ENCODE peak calls at places on chromosomes 2 and 18, in ten cellular contexts. One of them, this sample, is unnamed.

GRCh38 chr18:49764032-49764431 is 49.3 kb downstream of the ACAA2 start:
- DNase-seq in heart left ventricle: no peak
- DNase-seq in HT1080: no peak
- DNase-seq in fibroblast of pulmonary artery: peak; percentile 68
- DNase-seq in NCI-H69: peak; percentile 22
- DNase-seq in NCI-H1417: no peak
- DNase-seq in NCI-H510A: no peak
- DNase-seq in LoVo: no peak
- DNase-seq in activated naive CD4-positive, alpha-beta T cell: no peak
- DNase-seq in activated CD4-positive, alpha-beta T cell treated with anti-CD3 and anti-CD28 coated beads for 24 hours: no peak
- DNase-seq in this sample: no peak

GRCh38 chr2:107635883-107636282 is 190.8 kb upstream of the RGPD4 start:
- DNase-seq in heart left ventricle: no peak
- DNase-seq in LoVo: no peak
- DNase-seq in HT1080: peak; percentile 89
- DNase-seq in NCI-H510A: no peak
- DNase-seq in activated naive CD4-positive, alpha-beta T cell: no peak
- DNase-seq in NCI-H1417: no peak
- DNase-seq in activated CD4-positive, alpha-beta T cell treated with anti-CD3 and anti-CD28 coated beads for 24 hours: no peak
- DNase-seq in NCI-H69: no peak
- DNase-seq in fibroblast of pulmonary artery: peak; percentile 64
- DNase-seq in this sample: no peak

GRCh38 chr18:56107821-56108485 is 520.0 kb upstream of the TCF4 start:
- DNase-seq in NCI-H510A: no peak
- DNase-seq in fibroblast of pulmonary artery: no peak
- DNase-seq in HT1080: no peak
- DNase-seq in activated naive CD4-positive, alpha-beta T cell: no peak
- DNase-seq in heart left ventricle: no peak
- DNase-seq in NCI-H1417: no peak
- DNase-seq in LoVo: no peak
- DNase-seq in NCI-H69: no peak
- DNase-seq in activated CD4-positive, alpha-beta T cell treated with anti-CD3 and anti-CD28 coated beads for 24 hours: no peak
- DNase-seq in this sample: no peak

GRCh38 chr2:26628561-26629345 is 12.4 kb downstream of the CIB4 start:
- DNase-seq in NCI-H1417: no peak
- DNase-seq in HT1080: no peak
- DNase-seq in activated naive CD4-positive, alpha-beta T cell: no peak
- DNase-seq in heart left ventricle: no peak
- DNase-seq in activated CD4-positive, alpha-beta T cell treated with anti-CD3 and anti-CD28 coated beads for 24 hours: no peak
- DNase-seq in fibroblast of pulmonary artery: no peak
- DNase-seq in NCI-H69: no peak
- DNase-seq in LoVo: no peak
- DNase-seq in NCI-H510A: no peak
- DNase-seq in this sample: no peak

GRCh38 chr2:220077488-220077887 is 450.1 kb downstream of the SLC4A3 start:
- DNase-seq in activated CD4-positive, alpha-beta T cell treated with anti-CD3 and anti-CD28 coated beads for 24 hours: no peak
- DNase-seq in NCI-H1417: no peak
- DNase-seq in HT1080: no peak
- DNase-seq in fibroblast of pulmonary artery: peak; percentile 76
- DNase-seq in NCI-H69: no peak
- DNase-seq in heart left ventricle: no peak
- DNase-seq in LoVo: no peak
- DNase-seq in NCI-H510A: no peak
- DNase-seq in activated naive CD4-positive, alpha-beta T cell: no peak
- DNase-seq in this sample: no peak

GRCh38 chr2:197309369-197310231 is 980 bp downstream of the ANKRD44 start:
- DNase-seq in LoVo: no peak
- DNase-seq in NCI-H510A: no peak
- DNase-seq in NCI-H1417: peak; percentile 54
- DNase-seq in HT1080: no peak
- DNase-seq in activated CD4-positive, alpha-beta T cell treated with anti-CD3 and anti-CD28 coated beads for 24 hours: no peak
- DNase-seq in activated naive CD4-positive, alpha-beta T cell: peak; percentile 35
- DNase-seq in heart left ventricle: no peak
- DNase-seq in fibroblast of pulmonary artery: no peak
- DNase-seq in NCI-H69: peak; percentile 35
- DNase-seq in this sample: peak; percentile 68

GRCh38 chr18:21912339-21913239 is 172.0 kb downstream of the MIB1 start:
- DNase-seq in NCI-H510A: no peak
- DNase-seq in activated CD4-positive, alpha-beta T cell treated with anti-CD3 and anti-CD28 coated beads for 24 hours: no peak
- DNase-seq in HT1080: no peak
- DNase-seq in activated naive CD4-positive, alpha-beta T cell: no peak
- DNase-seq in fibroblast of pulmonary artery: no peak
- DNase-seq in NCI-H69: peak; percentile 24
- DNase-seq in heart left ventricle: no peak
- DNase-seq in LoVo: no peak
- DNase-seq in NCI-H1417: no peak
- DNase-seq in this sample: no peak

GRCh38 chr2:226184940-226185575 is 614.6 kb downstream of the IRS1 start:
- DNase-seq in HT1080: no peak
- DNase-seq in NCI-H1417: no peak
- DNase-seq in NCI-H69: peak; percentile 87
- DNase-seq in fibroblast of pulmonary artery: peak; percentile 65
- DNase-seq in heart left ventricle: peak; percentile 23
- DNase-seq in NCI-H510A: no peak
- DNase-seq in activated CD4-positive, alpha-beta T cell treated with anti-CD3 and anti-CD28 coated beads for 24 hours: no peak
- DNase-seq in activated naive CD4-positive, alpha-beta T cell: no peak
- DNase-seq in LoVo: no peak
- DNase-seq in this sample: no peak

GRCh38 chr2:45643543-45644542 is 7.6 kb upstream of the PRKCE start:
- DNase-seq in heart left ventricle: peak; percentile 68
- DNase-seq in fibroblast of pulmonary artery: peak; percentile 55
- DNase-seq in HT1080: peak; percentile 61
- DNase-seq in NCI-H1417: peak; percentile 71
- DNase-seq in LoVo: peak; percentile 75
- DNase-seq in NCI-H510A: peak; percentile 16
- DNase-seq in activated CD4-positive, alpha-beta T cell treated with anti-CD3 and anti-CD28 coated beads for 24 hours: peak; percentile 67
- DNase-seq in activated naive CD4-positive, alpha-beta T cell: peak; percentile 69
- DNase-seq in NCI-H69: peak; percentile 54
- DNase-seq in this sample: peak; percentile 69

GRCh38 chr18:58856881-58857280 is 7.8 kb upstream of the ZNF532 start:
- DNase-seq in activated naive CD4-positive, alpha-beta T cell: no peak
- DNase-seq in NCI-H69: peak; percentile 49
- DNase-seq in LoVo: peak; percentile 9
- DNase-seq in NCI-H1417: no peak
- DNase-seq in HT1080: peak; percentile 82
- DNase-seq in activated CD4-positive, alpha-beta T cell treated with anti-CD3 and anti-CD28 coated beads for 24 hours: no peak
- DNase-seq in heart left ventricle: no peak
- DNase-seq in fibroblast of pulmonary artery: peak; percentile 65
- DNase-seq in NCI-H510A: no peak
- DNase-seq in this sample: no peak

GRCh38 chr2:102187191-102188150 is 648 bp downstream of the IL1RL2 start:
- DNase-seq in LoVo: no peak
- DNase-seq in NCI-H510A: no peak
- DNase-seq in activated naive CD4-positive, alpha-beta T cell: no peak
- DNase-seq in NCI-H1417: no peak
- DNase-seq in fibroblast of pulmonary artery: peak; percentile 57
- DNase-seq in activated CD4-positive, alpha-beta T cell treated with anti-CD3 and anti-CD28 coated beads for 24 hours: peak; percentile 26
- DNase-seq in HT1080: no peak
- DNase-seq in NCI-H69: no peak
- DNase-seq in heart left ventricle: peak; percentile 65
- DNase-seq in this sample: peak; percentile 87

GRCh38 chr2:147172493-147173185 is 672.2 kb upstream of the ACVR2A start:
- DNase-seq in LoVo: no peak
- DNase-seq in NCI-H510A: no peak
- DNase-seq in activated naive CD4-positive, alpha-beta T cell: no peak
- DNase-seq in NCI-H1417: no peak
- DNase-seq in activated CD4-positive, alpha-beta T cell treated with anti-CD3 and anti-CD28 coated beads for 24 hours: no peak
- DNase-seq in NCI-H69: no peak
- DNase-seq in fibroblast of pulmonary artery: no peak
- DNase-seq in heart left ventricle: no peak
- DNase-seq in HT1080: no peak
- DNase-seq in this sample: no peak

GRCh38 chr2:16389611-16390010 is 276.0 kb downstream of the CYRIA start:
- DNase-seq in heart left ventricle: no peak
- DNase-seq in NCI-H510A: no peak
- DNase-seq in LoVo: no peak
- DNase-seq in HT1080: no peak
- DNase-seq in NCI-H1417: no peak
- DNase-seq in NCI-H69: no peak
- DNase-seq in fibroblast of pulmonary artery: no peak
- DNase-seq in activated CD4-positive, alpha-beta T cell treated with anti-CD3 and anti-CD28 coated beads for 24 hours: no peak
- DNase-seq in activated naive CD4-positive, alpha-beta T cell: no peak
- DNase-seq in this sample: no peak

GRCh38 chr2:26559044-26559405 is 81.1 kb upstream of the OTOF start:
- DNase-seq in HT1080: no peak
- DNase-seq in NCI-H1417: no peak
- DNase-seq in heart left ventricle: no peak
- DNase-seq in fibroblast of pulmonary artery: no peak
- DNase-seq in NCI-H510A: no peak
- DNase-seq in activated CD4-positive, alpha-beta T cell treated with anti-CD3 and anti-CD28 coated beads for 24 hours: no peak
- DNase-seq in activated naive CD4-positive, alpha-beta T cell: no peak
- DNase-seq in LoVo: no peak
- DNase-seq in NCI-H69: no peak
- DNase-seq in this sample: no peak

GRCh38 chr18:711693-712400 is 583 bp downstream of the ENOSF1 start:
- DNase-seq in NCI-H510A: peak; percentile 19
- DNase-seq in HT1080: peak; percentile 40
- DNase-seq in activated naive CD4-positive, alpha-beta T cell: peak; percentile 36
- DNase-seq in LoVo: peak; percentile 71
- DNase-seq in NCI-H1417: peak; percentile 57
- DNase-seq in fibroblast of pulmonary artery: peak; percentile 96
- DNase-seq in NCI-H69: peak; percentile 90
- DNase-seq in activated CD4-positive, alpha-beta T cell treated with anti-CD3 and anti-CD28 coated beads for 24 hours: peak; percentile 40
- DNase-seq in heart left ventricle: peak; percentile 54
- DNase-seq in this sample: peak; percentile 81

GRCh38 chr2:54030814-54031213 is 60.0 kb upstream of the PSME4 start:
- DNase-seq in activated CD4-positive, alpha-beta T cell treated with anti-CD3 and anti-CD28 coated beads for 24 hours: no peak
- DNase-seq in HT1080: no peak
- DNase-seq in heart left ventricle: no peak
- DNase-seq in LoVo: no peak
- DNase-seq in activated naive CD4-positive, alpha-beta T cell: no peak
- DNase-seq in NCI-H1417: no peak
- DNase-seq in NCI-H69: no peak
- DNase-seq in NCI-H510A: no peak
- DNase-seq in fibroblast of pulmonary artery: no peak
- DNase-seq in this sample: no peak

GRCh38 chr18:12236934-12237832 is 17.0 kb upstream of the CIDEA start:
- DNase-seq in activated naive CD4-positive, alpha-beta T cell: peak; percentile 21
- DNase-seq in NCI-H1417: peak; percentile 35
- DNase-seq in fibroblast of pulmonary artery: peak; percentile 66
- DNase-seq in LoVo: peak; percentile 57
- DNase-seq in NCI-H69: peak; percentile 70
- DNase-seq in heart left ventricle: peak; percentile 73
- DNase-seq in activated CD4-positive, alpha-beta T cell treated with anti-CD3 and anti-CD28 coated beads for 24 hours: peak; percentile 44
- DNase-seq in HT1080: peak; percentile 33
- DNase-seq in NCI-H510A: peak; percentile 18
- DNase-seq in this sample: peak; percentile 92

GRCh38 chr2:105180491-105180972 is 61.0 kb upstream of the GPR45 start:
- DNase-seq in LoVo: no peak
- DNase-seq in fibroblast of pulmonary artery: no peak
- DNase-seq in activated naive CD4-positive, alpha-beta T cell: no peak
- DNase-seq in NCI-H1417: no peak
- DNase-seq in HT1080: no peak
- DNase-seq in NCI-H69: no peak
- DNase-seq in activated CD4-positive, alpha-beta T cell treated with anti-CD3 and anti-CD28 coated beads for 24 hours: no peak
- DNase-seq in heart left ventricle: no peak
- DNase-seq in NCI-H510A: no peak
- DNase-seq in this sample: no peak

GRCh38 chr2:207184348-207184747 is 18.6 kb upstream of the KLF7 start:
- DNase-seq in activated naive CD4-positive, alpha-beta T cell: no peak
- DNase-seq in NCI-H69: no peak
- DNase-seq in NCI-H510A: no peak
- DNase-seq in fibroblast of pulmonary artery: peak; percentile 39
- DNase-seq in LoVo: no peak
- DNase-seq in NCI-H1417: no peak
- DNase-seq in HT1080: peak; percentile 91
- DNase-seq in heart left ventricle: no peak
- DNase-seq in activated CD4-positive, alpha-beta T cell treated with anti-CD3 and anti-CD28 coated beads for 24 hours: no peak
- DNase-seq in this sample: no peak

GRCh38 chr18:47263197-47263827 is 11.9 kb upstream of the SKOR2 start:
- DNase-seq in activated CD4-positive, alpha-beta T cell treated with anti-CD3 and anti-CD28 coated beads for 24 hours: no peak
- DNase-seq in LoVo: no peak
- DNase-seq in NCI-H510A: no peak
- DNase-seq in HT1080: peak; percentile 54
- DNase-seq in NCI-H69: peak; percentile 74
- DNase-seq in fibroblast of pulmonary artery: no peak
- DNase-seq in heart left ventricle: no peak
- DNase-seq in activated naive CD4-positive, alpha-beta T cell: no peak
- DNase-seq in NCI-H1417: no peak
- DNase-seq in this sample: no peak

GRCh38 chr2:29130295-29130694 is 15.1 kb downstream of the CLIP4 start:
- DNase-seq in NCI-H1417: peak; percentile 13
- DNase-seq in LoVo: peak; percentile 72
- DNase-seq in activated naive CD4-positive, alpha-beta T cell: no peak
- DNase-seq in fibroblast of pulmonary artery: peak; percentile 91
- DNase-seq in heart left ventricle: no peak
- DNase-seq in NCI-H510A: no peak
- DNase-seq in activated CD4-positive, alpha-beta T cell treated with anti-CD3 and anti-CD28 coated beads for 24 hours: no peak
- DNase-seq in HT1080: peak; percentile 81
- DNase-seq in NCI-H69: peak; percentile 26
- DNase-seq in this sample: peak; percentile 1

GRCh38 chr2:134657650-134658250 is 61.0 kb downstream of the TMEM163 start:
- DNase-seq in activated CD4-positive, alpha-beta T cell treated with anti-CD3 and anti-CD28 coated beads for 24 hours: no peak
- DNase-seq in NCI-H510A: no peak
- DNase-seq in NCI-H69: no peak
- DNase-seq in LoVo: no peak
- DNase-seq in fibroblast of pulmonary artery: peak; percentile 5
- DNase-seq in NCI-H1417: no peak
- DNase-seq in HT1080: no peak
- DNase-seq in activated naive CD4-positive, alpha-beta T cell: no peak
- DNase-seq in heart left ventricle: no peak
- DNase-seq in this sample: no peak

GRCh38 chr18:28124239-28125029 is 52.5 kb downstream of the CDH2 start:
- DNase-seq in heart left ventricle: no peak
- DNase-seq in LoVo: no peak
- DNase-seq in HT1080: no peak
- DNase-seq in activated naive CD4-positive, alpha-beta T cell: no peak
- DNase-seq in fibroblast of pulmonary artery: peak; percentile 61
- DNase-seq in NCI-H69: no peak
- DNase-seq in NCI-H1417: no peak
- DNase-seq in activated CD4-positive, alpha-beta T cell treated with anti-CD3 and anti-CD28 coated beads for 24 hours: no peak
- DNase-seq in NCI-H510A: no peak
- DNase-seq in this sample: no peak